ENCODE peak calls at places on chromosomes 4 and X, in eight cellular contexts. R, W, E, H, K, L, V and G are unnamed samples. For H3K4me1, the result is how much of the 10 kb centered on the place peaks cover.

GRCh38 chrX:154096140-154097002 is 1.1 kb downstream of the MECP2 start:
- DNase-seq in K (no peak), L (no peak), E (peak), V (peak), R (no peak), W (peak), H (no peak), G (no peak)

GRCh38 chrX:50618788-50619558 is 148.3 kb upstream of the DGKK start:
- DNase-seq in W (peak), R (no peak), E (no peak), L (no peak), H (no peak), K (peak), V (no peak), G (no peak)

GRCh38 chr4:130257271-130257670 is 1161.3 kb downstream of the C4orf33 start:
- DNase-seq in K (no peak), L (no peak), R (no peak), V (no peak), E (no peak), W (no peak), H (no peak), G (no peak)

GRCh38 chr4:16636304-16636703 is 262.1 kb downstream of the LDB2 start:
- DNase-seq in L (no peak), K (no peak), W (no peak), R (no peak), V (no peak), H (no peak), E (no peak), G (no peak)

GRCh38 chr4:182306792-182307507 is 63.7 kb downstream of the TENM3 start:
- DNase-seq in H (no peak), E (no peak), R (no peak), W (no peak), V (no peak), L (no peak), K (no peak), G (no peak)

GRCh38 chrX:40105791-40106676 is 8.3 kb upstream of the BCOR start:
- DNase-seq in W (peak), K (peak), H (no peak), L (no peak), E (peak), R (no peak), V (peak), G (no peak)

GRCh38 chr4:165403667-165404066 is 24.9 kb downstream of the CPE start:
- DNase-seq in H (no peak), W (no peak), K (no peak), R (no peak), V (no peak), E (no peak), L (no peak), G (no peak)

GRCh38 chrX:111123606-111124179 is 27.7 kb downstream of the PAK3 start:
- DNase-seq in E (no peak), W (no peak), H (no peak), V (no peak), R (no peak), L (no peak), K (no peak), G (no peak)

GRCh38 chr4:112279025-112279881 is 6.5 kb downstream of the TIFA start:
- DNase-seq in R (no peak), L (no peak), K (no peak), V (no peak), H (no peak), E (no peak), W (no peak), G (no peak)

GRCh38 chr4:38782452-38783108 is at the start of gene TLR10:
- DNase-seq in L (peak), W (peak), H (no peak), R (no peak), V (peak), E (peak), K (peak), G (no peak)

GRCh38 chr4:10069065-10069626 is 47.5 kb downstream of the WDR1 start:
- DNase-seq in V (no peak), L (no peak), R (no peak), W (no peak), K (no peak), H (no peak), E (no peak), G (no peak)

GRCh38 chrX:36950495-36951253 is 57.5 kb upstream of the FAM47C start:
- DNase-seq in H (no peak), R (no peak), L (no peak), K (no peak), V (no peak), W (no peak), E (no peak), G (no peak)

GRCh38 chr4:156536661-156537060 is 434.9 kb downstream of the PDGFC start:
- DNase-seq in W (no peak), V (no peak), E (no peak), L (no peak), R (no peak), K (no peak), H (no peak), G (no peak)

GRCh38 chr4:150385606-150386005 is 196.3 kb upstream of the MAB21L2 start:
- DNase-seq in K (no peak), E (no peak), V (no peak), H (no peak), W (peak), L (no peak), R (no peak), G (no peak)

GRCh38 chr4:27218013-27218412 is 357.4 kb downstream of the STIM2 start:
- DNase-seq in H (no peak), K (no peak), L (no peak), R (no peak), V (no peak), W (no peak), E (no peak), G (no peak)

GRCh38 chr4:37243061-37243460 is 1.5 kb upstream of the NWD2 start:
- DNase-seq in R (no peak), K (peak), W (no peak), H (no peak), V (no peak), L (no peak), E (no peak), G (no peak)

GRCh38 chr4:156293657-156294297 is 340.1 kb upstream of the CTSO start:
- DNase-seq in K (no peak), V (no peak), E (no peak), W (no peak), R (no peak), H (no peak), L (no peak), G (no peak)

GRCh38 chr4:17562157-17562556 is 14.8 kb upstream of the LAP3 start:
- DNase-seq in R (peak), W (no peak), E (no peak), H (no peak), K (no peak), V (no peak), L (no peak), G (no peak)

GRCh38 chrX:95351089-95351488 is 1333.6 kb upstream of the DIAPH2 start:
- DNase-seq in E (no peak), V (no peak), H (no peak), L (no peak), R (no peak), W (no peak), K (no peak), G (no peak)

GRCh38 chrX:73876897-73877296 is 313.9 kb downstream of the CHIC1 start:
- DNase-seq in R (no peak), K (no peak), L (no peak), V (no peak), W (no peak), E (no peak), H (no peak), G (no peak)

GRCh38 chr4:144748814-144749555 is 103.0 kb downstream of the HHIP start:
- DNase-seq in E (no peak), R (no peak), V (no peak), W (no peak), L (no peak), K (no peak), H (no peak), G (no peak)

GRCh38 chrX:53260836-53261235 is 20.5 kb downstream of the IQSEC2 start:
- DNase-seq in K (no peak), W (no peak), L (no peak), V (no peak), R (no peak), E (no peak), H (no peak), G (no peak)

GRCh38 chrX:101171883-101172400 is 47.6 kb upstream of the DRP2 start:
- DNase-seq in R (no peak), E (no peak), L (no peak), H (no peak), V (no peak), W (no peak), K (no peak), G (no peak)

GRCh38 chr4:41435509-41435908 is 102.4 kb upstream of the LIMCH1 start:
- DNase-seq in W (no peak), H (no peak), K (no peak), L (no peak), R (no peak), E (no peak), V (no peak), G (no peak)

GRCh38 chrX:87583679-87584078 is 66.1 kb downstream of the KLHL4 start:
- DNase-seq in H (no peak), R (no peak), V (peak), W (no peak), E (no peak), L (no peak), K (no peak), G (no peak)

GRCh38 chr4:17168571-17168970 is 270.1 kb upstream of the LDB2 start:
- DNase-seq in R (no peak), L (no peak), W (peak), E (no peak), H (no peak), V (no peak), K (no peak), G (no peak)

GRCh38 chr4:124079174-124079780 is 633.3 kb downstream of the ANKRD50 start:
- DNase-seq in E (no peak), W (no peak), V (no peak), H (no peak), L (no peak), R (no peak), K (no peak), G (no peak)

GRCh38 chrX:130702867-130703707 is 199.9 kb downstream of the ENOX2 start:
- DNase-seq in W (no peak), R (no peak), L (no peak), K (no peak), E (no peak), H (no peak), V (no peak), G (no peak)

GRCh38 chr4:117640836-117641235 is 393.4 kb upstream of the NDST3 start:
- DNase-seq in W (no peak), R (no peak), K (no peak), H (no peak), V (no peak), L (no peak), E (no peak), G (no peak)

GRCh38 chrX:129998006-129998405 is 15.6 kb downstream of the BCORL1 start:
- DNase-seq in L (no peak), R (no peak), K (no peak), V (no peak), E (no peak), W (no peak), H (no peak), G (no peak)

GRCh38 chrX:26788402-26788998 is 572.5 kb downstream of the MAGEB5 start:
- DNase-seq in R (no peak), W (no peak), K (no peak), E (no peak), H (no peak), L (no peak), V (no peak), G (no peak)

GRCh38 chrX:10395643-10396042 is 224.7 kb downstream of the MID1 start:
- DNase-seq in K (no peak), V (no peak), W (no peak), R (no peak), L (no peak), E (no peak), H (no peak), G (no peak)

GRCh38 chr4:25710637-25711036 is 55.0 kb downstream of the SLC34A2 start:
- DNase-seq in R (no peak), W (no peak), H (no peak), E (no peak), V (no peak), K (no peak), L (no peak), G (no peak)

GRCh38 chrX:151793886-151794285 is 59.3 kb downstream of the CNGA2 start:
- DNase-seq in L (no peak), W (no peak), K (no peak), E (no peak), V (no peak), H (no peak), R (no peak), G (no peak)

GRCh38 chr4:53776141-53776540 is 184.9 kb upstream of the LNX1 start:
- DNase-seq in E (no peak), K (no peak), L (no peak), V (no peak), R (no peak), H (no peak), W (no peak), G (no peak)

GRCh38 chr4:53779025-53779424 is 187.7 kb upstream of the LNX1 start:
- DNase-seq in R (no peak), W (no peak), L (no peak), K (no peak), H (no peak), V (no peak), E (no peak), G (no peak)

GRCh38 chr4:53777244-53777984 is 186.1 kb upstream of the LNX1 start:
- DNase-seq in E (peak), H (no peak), W (no peak), K (no peak), R (no peak), V (peak), L (no peak), G (no peak)

GRCh38 chr4:53778122-53778521 is 186.8 kb upstream of the LNX1 start:
- DNase-seq in W (no peak), E (no peak), H (no peak), K (no peak), L (no peak), V (no peak), R (no peak), G (peak)

DNA sequence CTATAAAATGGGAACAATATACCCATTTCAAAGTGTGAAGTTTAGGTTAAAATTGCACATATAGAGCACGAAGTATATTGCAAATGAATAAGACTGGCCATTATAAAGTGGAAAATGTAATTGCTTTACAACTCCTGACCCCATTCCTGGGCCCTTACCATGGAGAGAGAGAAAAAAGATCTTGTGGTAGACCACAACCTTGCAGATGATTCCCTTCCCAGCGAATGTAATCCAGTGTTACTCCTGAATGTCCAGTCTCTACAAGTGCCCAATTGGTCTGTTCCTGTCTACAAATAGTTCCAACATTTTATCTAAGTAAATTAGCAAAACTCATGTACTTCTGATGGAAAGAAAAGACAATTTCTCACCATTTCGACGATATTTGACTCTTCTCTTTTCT is 184.1 kb upstream of the LNX1 start:
- DNase-seq in W (no peak), V (no peak), R (no peak), L (no peak), H (no peak), K (no peak), E (no peak), G (peak)
- H3K4me1 ChIP-seq in W (under half), V (under half), R (under half), L (under half), H (under half), K (under half), E (under half), G (under half)

DNA sequence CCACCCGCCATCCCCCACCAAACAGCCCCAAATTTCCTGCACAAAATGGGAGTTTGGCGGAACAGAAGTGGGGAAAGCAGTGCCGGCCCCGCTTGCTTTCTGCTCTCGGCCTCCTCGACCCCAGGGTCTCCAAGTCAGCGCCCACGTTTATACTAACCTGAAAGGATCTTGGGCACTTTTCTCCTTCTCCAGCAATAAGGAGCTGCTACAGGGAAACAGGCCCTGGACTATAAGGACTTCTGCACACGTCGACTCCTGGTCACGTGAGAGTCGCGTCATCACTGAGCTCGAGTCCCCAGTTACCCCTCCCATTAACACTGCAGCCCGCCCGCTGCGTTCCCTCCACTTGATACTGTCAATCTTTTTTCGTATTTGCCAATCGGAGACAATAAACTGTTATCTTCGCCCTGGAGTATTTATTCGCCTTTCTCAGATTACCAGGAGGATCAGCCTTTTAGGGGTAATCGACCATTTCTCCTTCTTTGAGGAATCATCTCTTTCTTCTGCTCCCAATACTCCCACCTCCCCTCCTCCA is at the start of gene TCEAL8:
- DNase-seq in K (peak), E (peak), L (peak), V (peak), R (peak), W (peak), H (peak), G (peak)
- TF ChIP-seq POLR2A in K (peak), E (peak), L (no peak), V (no peak), R (no peak), W (peak), H (peak), G (peak)

GRCh38 chr4:6692806-6693205 is 872 bp upstream of the S100P start:
- DNase-seq in E (no peak), R (no peak), L (no peak), W (no peak), H (no peak), K (no peak), V (peak), G (no peak)

GRCh38 chr4:6693274-6694176 is at the start of gene S100P:
- DNase-seq in K (peak), V (peak), L (no peak), H (no peak), W (no peak), E (no peak), R (no peak), G (no peak)

GRCh38 chr4:6695660-6696581 is 2.2 kb downstream of the S100P start:
- DNase-seq in K (peak), H (no peak), V (no peak), W (no peak), E (no peak), L (no peak), R (no peak), G (no peak)

GRCh38 chr4:6692379-6692778 is 1.3 kb upstream of the S100P start:
- DNase-seq in W (no peak), V (no peak), H (no peak), L (no peak), E (no peak), K (no peak), R (no peak), G (no peak)

DNA sequence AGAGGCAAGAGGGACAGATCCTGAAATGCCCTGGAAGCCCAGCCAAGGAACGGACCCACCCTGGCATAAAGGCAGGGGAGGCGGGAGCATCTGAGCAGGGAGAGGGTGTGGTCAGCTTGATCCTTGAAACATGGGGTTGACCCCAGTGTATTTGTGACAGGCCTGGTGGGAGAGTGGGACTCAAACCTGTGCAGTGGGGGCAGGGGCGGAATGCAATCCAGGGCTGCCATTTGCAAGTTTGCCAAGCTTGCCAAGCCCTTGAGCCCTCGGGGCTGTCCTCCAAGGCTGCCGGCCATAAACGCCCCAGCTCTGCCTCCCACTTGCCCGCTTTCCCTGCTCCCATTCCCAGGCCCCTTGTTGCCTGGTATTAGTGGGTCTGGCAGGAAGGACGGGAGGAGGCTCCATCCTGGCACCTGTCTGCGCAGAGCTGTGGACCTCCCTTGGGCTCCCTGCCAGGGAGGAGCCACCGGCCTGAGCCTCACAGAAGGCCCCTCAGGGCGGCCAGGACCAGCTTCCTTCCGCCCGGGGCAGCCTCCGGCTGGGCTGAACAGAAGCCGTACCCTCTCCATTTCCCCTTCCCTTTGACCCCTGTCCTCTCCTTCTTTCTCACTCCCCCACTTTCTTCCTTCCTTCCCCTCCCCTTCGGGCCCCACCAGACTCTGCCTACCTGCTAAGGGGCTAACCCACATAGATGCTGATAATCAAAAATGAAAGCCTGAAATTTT is 661 bp downstream of the S100P start:
- DNase-seq in W (no peak), H (no peak), R (no peak), L (no peak), E (no peak), K (no peak), V (no peak), G (no peak)
- H3K4me1 ChIP-seq in W (under half), H (under half), R (under half), L (under half), E (under half), K (under half), V (under half), G (under half)

DNA sequence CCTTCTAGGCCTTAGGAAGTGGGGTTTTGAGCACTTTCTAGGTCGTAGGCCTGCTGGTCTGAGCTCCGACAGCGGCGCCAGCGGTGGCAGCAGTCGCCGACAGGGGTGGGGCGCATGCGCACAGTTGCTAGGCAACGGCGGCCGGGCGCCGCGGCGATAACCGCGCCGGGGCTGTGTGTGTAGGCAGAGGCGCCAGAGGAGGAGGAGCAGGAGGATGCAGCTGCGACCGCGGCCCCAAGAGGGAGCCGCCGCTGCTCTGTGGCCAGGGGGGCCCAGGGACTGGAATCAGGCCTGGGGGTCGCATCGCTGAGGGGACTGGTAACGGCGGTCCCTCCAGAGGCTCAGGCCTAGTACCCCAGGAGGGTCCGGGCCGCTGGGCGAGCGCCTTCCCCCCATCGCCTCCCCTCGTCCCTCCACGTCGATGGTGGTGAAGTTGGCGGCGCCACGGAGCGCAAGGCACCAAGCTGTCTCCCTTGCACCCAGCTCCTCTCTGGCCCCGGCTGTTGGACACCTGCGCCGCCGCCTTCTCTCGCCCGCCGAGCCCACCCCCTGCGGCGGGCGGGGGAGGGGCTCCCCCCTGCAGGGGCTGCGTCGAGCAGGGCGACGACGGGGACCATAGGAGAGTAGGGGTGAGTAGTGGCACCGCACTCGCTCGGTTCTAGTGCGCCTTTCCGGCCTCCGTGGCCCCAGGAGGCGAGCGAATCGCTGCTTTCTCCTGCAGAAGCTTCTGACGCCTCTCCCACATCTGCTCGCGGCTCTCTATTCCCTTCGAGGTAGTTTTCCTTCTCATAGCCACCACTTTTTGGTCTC is 58.6 kb upstream of the ZC4H2 start:
- DNase-seq in K (peak), W (peak), E (peak), V (peak), R (peak), L (peak), H (peak), G (no peak)
- TF ChIP-seq POLR2A in K (peak), W (peak), E (no peak), V (peak), R (no peak), L (no peak), H (no peak), G (no peak)